ENCODE peak calls at places on chromosomes 3 and 15, in five cellular contexts. B, O, K, P and L are unnamed samples.

GRCh38 chr15:63600001-63600645 is 2.9 kb downstream of the FBXL22 start:
- DNase-seq in P (no peak), O (peak; percentile 51), B (peak; percentile 80), K (no peak), L (peak; percentile 22)

GRCh38 chr3:196920733-196921132 is 21.6 kb downstream of the NCBP2 start:
- DNase-seq in O (no peak), P (no peak), K (no peak), B (no peak), L (no peak)

GRCh38 chr3:33729993-33730392 is 11.9 kb upstream of the CLASP2 start:
- DNase-seq in B (no peak), P (no peak), O (no peak), K (no peak), L (no peak)

GRCh38 chr3:175433026-175433668 is 574.0 kb downstream of the NAALADL2 start:
- DNase-seq in P (no peak), B (no peak), K (peak; percentile 49), O (no peak), L (no peak)

GRCh38 chr3:122745365-122746021 is 48.1 kb downstream of the HSPBAP1 start:
- DNase-seq in K (peak; percentile 76), B (no peak), O (no peak), P (no peak), L (peak; percentile 43)

GRCh38 chr3:169998668-169999131 is 32.1 kb downstream of the SEC62 start:
- DNase-seq in B (no peak), O (no peak), K (peak; percentile 86), P (peak; percentile 76), L (peak; percentile 23)

GRCh38 chr3:197253243-197253947 is 45.0 kb downstream of the DLG1 start:
- DNase-seq in P (no peak), K (no peak), B (no peak), O (no peak), L (no peak)

GRCh38 chr15:60244813-60245212 is 153.0 kb downstream of the ANXA2 start:
- DNase-seq in B (no peak), P (no peak), K (no peak), O (no peak), L (no peak)

GRCh38 chr3:127536818-127537810 is 53.4 kb downstream of the TPRA1 start:
- DNase-seq in K (no peak), B (no peak), O (no peak), P (no peak), L (no peak)

GRCh38 chr3:137205394-137206060 is 247.7 kb downstream of the IL20RB start:
- DNase-seq in P (peak; percentile 21), K (no peak), O (no peak), B (no peak), L (peak; percentile 23)

GRCh38 chr3:15601046-15601398 is 347 bp downstream of the HACL1 start:
- DNase-seq in P (no peak), O (peak; percentile 25), B (no peak), K (no peak), L (no peak)

GRCh38 chr15:62560943-62561571 is 396.0 kb upstream of the C2CD4B start:
- DNase-seq in K (no peak), O (no peak), B (no peak), P (no peak), L (peak; percentile 53)

GRCh38 chr15:56868251-56868650 is 50.2 kb upstream of the TCF12 start:
- DNase-seq in K (no peak), O (no peak), B (no peak), P (no peak), L (no peak)

GRCh38 chr3:48194446-48195071 is 6.3 kb upstream of the CDC25A start:
- DNase-seq in K (peak; percentile 64), O (peak; percentile 72), B (peak; percentile 95), P (peak; percentile 68), L (peak; percentile 77)

GRCh38 chr15:77186518-77187095 is 115.7 kb upstream of the TSPAN3 start:
- DNase-seq in P (no peak), O (no peak), K (peak; percentile 72), B (no peak), L (peak; percentile 31)

GRCh38 chr3:141164844-141165243 is 66.8 kb upstream of the PXYLP1 start:
- DNase-seq in B (no peak), K (no peak), P (no peak), O (no peak), L (no peak)

GRCh38 chr3:149393355-149394165 is 16.1 kb upstream of the TM4SF1 start:
- DNase-seq in P (peak; percentile 81), B (peak; percentile 65), K (peak; percentile 86), O (peak; percentile 71), L (peak; percentile 86)

GRCh38 chr3:5768546-5768945 is 581.0 kb downstream of the EDEM1 start:
- DNase-seq in P (no peak), B (no peak), O (no peak), K (no peak), L (no peak)

GRCh38 chr3:101104334-101104733 is 111.1 kb upstream of the ABI3BP start:
- DNase-seq in O (no peak), K (no peak), P (no peak), B (no peak), L (no peak)

GRCh38 chr3:51353131-51353530 is 32.0 kb upstream of the MANF start:
- DNase-seq in K (no peak), B (no peak), O (no peak), P (no peak), L (no peak)

GRCh38 chr3:112437146-112438022 is 61.9 kb downstream of the BTLA start:
- DNase-seq in K (peak; percentile 57), O (no peak), P (peak; percentile 9), B (no peak), L (no peak)
- TF ChIP-seq CTCF in K (peak; percentile 45), O (peak; percentile 14), P (peak; percentile 39), B (no peak), L (peak; percentile 28)

GRCh38 chr3:111737056-111737711 is 121.9 kb upstream of the PHLDB2 start:
- DNase-seq in K (no peak), O (no peak), B (no peak), P (no peak), L (no peak)
- H3K4me2 ChIP-seq in K (no peak overlapping the region), O (peak overlapping the region; percentile 84), B (no peak overlapping the region), P (no peak overlapping the region), L (no peak overlapping the region)

DNA sequence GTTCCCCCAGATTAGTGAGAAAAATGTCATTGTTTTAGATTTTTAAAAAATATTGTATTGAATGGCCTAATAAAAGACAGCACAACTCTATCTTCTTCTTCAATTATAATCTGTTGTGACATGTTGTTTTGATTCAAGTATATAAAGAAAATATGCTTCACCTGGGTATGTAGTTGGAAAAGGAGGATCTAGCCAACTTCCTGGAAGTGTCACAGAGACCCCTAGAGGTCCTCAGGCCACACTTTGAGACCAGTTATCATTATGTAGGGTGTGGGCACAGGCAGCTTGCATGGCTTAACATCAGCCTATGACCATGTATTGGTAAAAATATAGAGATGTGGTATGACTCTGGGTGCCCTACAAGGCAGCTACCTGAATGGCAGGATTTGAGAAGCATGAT is 14.7 kb upstream of the RYR3 start:
- DNase-seq in K (no peak), B (no peak), P (no peak), O (no peak), L (no peak)
- TF ChIP-seq CTCF in K (no peak), B (no peak), P (no peak), O (no peak), L (no peak)

GRCh38 chr3:12339701-12340480 is 51.0 kb downstream of the PPARG start:
- DNase-seq in O (no peak), B (no peak), P (no peak), K (no peak), L (no peak)

GRCh38 chr3:12334786-12335185 is 45.9 kb downstream of the PPARG start:
- DNase-seq in P (no peak), B (no peak), K (no peak), O (no peak), L (no peak)

GRCh38 chr3:12338595-12339546 is 50.0 kb downstream of the PPARG start:
- DNase-seq in B (no peak), P (no peak), K (no peak), O (no peak), L (no peak)

GRCh38 chr3:12335421-12335820 is 46.6 kb downstream of the PPARG start:
- DNase-seq in K (no peak), P (no peak), B (no peak), O (no peak), L (no peak)

GRCh38 chr3:12336099-12336498 is 47.2 kb downstream of the PPARG start:
- DNase-seq in O (no peak), P (no peak), K (no peak), B (no peak), L (no peak)
- H3K4me2 ChIP-seq in O (no peak overlapping the region), P (no peak overlapping the region), K (no peak overlapping the region), B (no peak overlapping the region), L (no peak overlapping the region)

DNA sequence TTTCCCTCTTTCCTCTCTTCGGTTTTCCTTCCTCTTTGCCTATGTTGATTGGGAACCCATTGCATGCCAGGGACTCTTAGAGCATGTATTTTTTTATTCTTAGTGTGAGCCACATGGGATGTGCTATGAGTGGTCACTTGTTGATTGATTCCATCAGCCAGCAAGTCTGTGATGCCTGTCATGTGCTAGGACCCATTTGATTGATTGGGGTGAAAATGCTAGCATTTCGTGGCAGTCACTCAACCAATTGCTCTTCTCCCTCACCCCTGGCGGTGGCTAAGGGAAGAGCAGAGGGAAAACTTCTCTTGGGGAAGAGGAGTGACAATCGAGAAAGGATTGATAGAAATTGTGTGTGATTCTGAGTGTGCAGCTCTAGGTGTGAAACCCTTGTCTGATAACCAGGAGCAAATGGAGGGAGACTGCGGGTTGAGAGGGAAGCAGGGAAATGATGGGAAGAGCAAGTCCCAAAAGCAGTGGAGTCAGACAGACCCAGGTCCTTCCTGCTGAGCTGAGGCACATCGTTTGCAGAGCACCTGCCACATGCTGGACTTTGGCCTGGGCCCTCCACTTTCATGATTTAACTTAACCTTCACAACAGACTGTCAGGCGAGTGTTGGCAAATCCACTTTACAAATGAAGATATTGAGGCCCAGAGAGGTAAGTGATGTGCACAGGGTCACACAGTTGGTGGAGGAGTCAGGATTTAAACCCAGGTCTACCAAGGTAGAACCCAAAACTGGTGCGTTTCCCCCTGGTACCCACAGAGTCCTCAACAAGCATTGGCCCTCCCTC is 40.0 kb downstream of the SLC6A11 start:
- DNase-seq in K (no peak), P (peak; percentile 22), B (peak; percentile 52), O (peak; percentile 25), L (no peak)
- TF ChIP-seq CTCF in K (peak; percentile 10), P (no peak), B (peak; percentile 65), O (no peak), L (peak; percentile 25)

GRCh38 chr15:80834906-80835305 is 55.7 kb downstream of the CEMIP start:
- DNase-seq in B (no peak), P (no peak), K (no peak), O (no peak), L (no peak)
- H3K4me2 ChIP-seq in B (no peak overlapping the region), P (no peak overlapping the region), K (no peak overlapping the region), O (no peak overlapping the region), L (no peak overlapping the region)

DNA sequence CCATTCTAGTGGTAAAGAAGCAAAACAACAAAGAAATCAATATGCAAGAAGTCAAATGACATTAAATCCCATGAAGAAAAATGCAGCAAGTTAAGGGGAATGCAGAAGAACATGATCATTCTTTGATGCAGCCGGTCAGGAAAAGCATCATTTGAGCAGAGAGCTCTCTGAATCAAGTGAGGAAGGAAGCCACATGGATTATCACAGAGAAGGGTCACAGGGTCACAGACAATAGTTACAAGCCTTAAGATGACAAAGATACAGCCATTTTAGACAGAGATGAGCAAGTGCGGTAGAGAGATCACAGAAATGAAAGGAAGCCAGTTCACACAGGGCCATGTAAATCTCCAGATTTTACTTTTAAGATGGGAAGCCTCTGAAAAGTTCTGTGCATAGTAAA is 43.9 kb downstream of the UBE3A start:
- DNase-seq in O (no peak), B (no peak), P (no peak), K (no peak), L (no peak)
- TF ChIP-seq CTCF in O (no peak), B (no peak), P (no peak), K (no peak), L (no peak)

GRCh38 chr15:101207867-101208288 is 44.0 kb downstream of the CHSY1 start:
- DNase-seq in B (no peak), P (no peak), O (no peak), K (peak; percentile 89), L (no peak)
- H3K4me2 ChIP-seq in B (no peak overlapping the region), P (no peak overlapping the region), O (no peak overlapping the region), K (peak overlapping the region; percentile 17), L (no peak overlapping the region)